ENCODE peak calls at places on chromosomes 7 and 10, in ten cellular contexts. One of them, this sample, is unnamed.
A peak's percentile ranks its signal among the peaks of the same experiment; 100 is the strongest.

GRCh38 chr10:27240212-27240890 is at the start of gene ACBD5:
- DNase-seq in thyroid gland: peak; percentile 93
- DNase-seq in tibial nerve: peak; percentile 78
- DNase-seq in heart left ventricle: peak; percentile 95
- DNase-seq in IMR-90: peak; percentile 72
- DNase-seq in sigmoid colon: peak; percentile 96
- DNase-seq in uterus: peak; percentile 86
- DNase-seq in Peyer's patch: peak; percentile 88
- DNase-seq in esophagus muscularis mucosa: peak; percentile 97
- DNase-seq in endothelial cell of umbilical vein: peak; percentile 84
- DNase-seq in this sample: peak; percentile 90

GRCh38 chr10:22253578-22253882 is 35.7 kb upstream of the EBLN1 start:
- DNase-seq in esophagus muscularis mucosa: no peak
- DNase-seq in endothelial cell of umbilical vein: peak; percentile 6
- DNase-seq in thyroid gland: peak; percentile 29
- DNase-seq in sigmoid colon: no peak
- DNase-seq in uterus: no peak
- DNase-seq in IMR-90: no peak
- DNase-seq in Peyer's patch: peak; percentile 51
- DNase-seq in heart left ventricle: peak; percentile 74
- DNase-seq in tibial nerve: peak; percentile 35
- DNase-seq in this sample: peak; percentile 35

GRCh38 chr10:93958834-93959233 is 34.9 kb upstream of the PLCE1 start:
- DNase-seq in heart left ventricle: no peak
- DNase-seq in endothelial cell of umbilical vein: no peak
- DNase-seq in IMR-90: no peak
- DNase-seq in tibial nerve: no peak
- DNase-seq in uterus: no peak
- DNase-seq in Peyer's patch: no peak
- DNase-seq in esophagus muscularis mucosa: no peak
- DNase-seq in thyroid gland: no peak
- DNase-seq in sigmoid colon: no peak
- DNase-seq in this sample: no peak

GRCh38 chr10:87656431-87657072 is 3.1 kb upstream of the PAPSS2 start:
- DNase-seq in tibial nerve: no peak
- DNase-seq in Peyer's patch: no peak
- DNase-seq in thyroid gland: no peak
- DNase-seq in IMR-90: peak; percentile 52
- DNase-seq in esophagus muscularis mucosa: no peak
- DNase-seq in heart left ventricle: no peak
- DNase-seq in endothelial cell of umbilical vein: peak; percentile 78
- DNase-seq in sigmoid colon: no peak
- DNase-seq in uterus: no peak
- DNase-seq in this sample: no peak

GRCh38 chr10:110868981-110869380 is 2.7 kb upstream of the PDCD4 start:
- DNase-seq in heart left ventricle: no peak
- DNase-seq in sigmoid colon: no peak
- DNase-seq in IMR-90: no peak
- DNase-seq in esophagus muscularis mucosa: no peak
- DNase-seq in uterus: no peak
- DNase-seq in Peyer's patch: peak; percentile 81
- DNase-seq in thyroid gland: no peak
- DNase-seq in tibial nerve: no peak
- DNase-seq in endothelial cell of umbilical vein: no peak
- DNase-seq in this sample: no peak

GRCh38 chr7:16711730-16712129 is 41.8 kb upstream of the TSPAN13 start:
- DNase-seq in endothelial cell of umbilical vein: no peak
- DNase-seq in tibial nerve: no peak
- DNase-seq in esophagus muscularis mucosa: no peak
- DNase-seq in uterus: no peak
- DNase-seq in heart left ventricle: no peak
- DNase-seq in IMR-90: no peak
- DNase-seq in Peyer's patch: no peak
- DNase-seq in thyroid gland: no peak
- DNase-seq in sigmoid colon: no peak
- DNase-seq in this sample: no peak

GRCh38 chr10:17737021-17737965 is 14.7 kb upstream of the TMEM236 start:
- DNase-seq in Peyer's patch: no peak
- DNase-seq in IMR-90: peak; percentile 55
- DNase-seq in esophagus muscularis mucosa: no peak
- DNase-seq in uterus: no peak
- DNase-seq in endothelial cell of umbilical vein: peak; percentile 43
- DNase-seq in thyroid gland: no peak
- DNase-seq in tibial nerve: no peak
- DNase-seq in sigmoid colon: no peak
- DNase-seq in heart left ventricle: peak; percentile 65
- DNase-seq in this sample: no peak

GRCh38 chr7:135920478-135920877 is 56.7 kb downstream of the MTPN start:
- DNase-seq in thyroid gland: no peak
- DNase-seq in uterus: no peak
- DNase-seq in endothelial cell of umbilical vein: no peak
- DNase-seq in tibial nerve: no peak
- DNase-seq in IMR-90: no peak
- DNase-seq in esophagus muscularis mucosa: peak; percentile 70
- DNase-seq in Peyer's patch: no peak
- DNase-seq in heart left ventricle: no peak
- DNase-seq in sigmoid colon: no peak
- DNase-seq in this sample: no peak

GRCh38 chr7:26278769-26279168 is 12.9 kb upstream of the SNX10 start:
- DNase-seq in Peyer's patch: no peak
- DNase-seq in IMR-90: no peak
- DNase-seq in uterus: no peak
- DNase-seq in thyroid gland: no peak
- DNase-seq in heart left ventricle: no peak
- DNase-seq in sigmoid colon: no peak
- DNase-seq in endothelial cell of umbilical vein: no peak
- DNase-seq in tibial nerve: no peak
- DNase-seq in esophagus muscularis mucosa: no peak
- DNase-seq in this sample: no peak

GRCh38 chr7:131244259-131244852 is 83.3 kb upstream of the MKLN1 start:
- DNase-seq in esophagus muscularis mucosa: peak; percentile 53
- DNase-seq in endothelial cell of umbilical vein: peak; percentile 73
- DNase-seq in sigmoid colon: peak; percentile 81
- DNase-seq in Peyer's patch: no peak
- DNase-seq in uterus: peak; percentile 90
- DNase-seq in heart left ventricle: no peak
- DNase-seq in IMR-90: peak; percentile 97
- DNase-seq in thyroid gland: no peak
- DNase-seq in tibial nerve: no peak
- DNase-seq in this sample: peak; percentile 17
- H3K27ac ChIP-seq in esophagus muscularis mucosa: no peak overlapping the region
- H3K27ac ChIP-seq in endothelial cell of umbilical vein: no peak overlapping the region
- H3K27ac ChIP-seq in sigmoid colon: no peak overlapping the region
- H3K27ac ChIP-seq in Peyer's patch: no peak overlapping the region
- H3K27ac ChIP-seq in uterus: peak overlapping the region; percentile 75
- H3K27ac ChIP-seq in heart left ventricle: no peak overlapping the region
- H3K27ac ChIP-seq in IMR-90: peak overlapping the region; percentile 73
- H3K27ac ChIP-seq in thyroid gland: no peak overlapping the region
- H3K27ac ChIP-seq in tibial nerve: no peak overlapping the region
- H3K27ac ChIP-seq in this sample: no peak overlapping the region

DNA sequence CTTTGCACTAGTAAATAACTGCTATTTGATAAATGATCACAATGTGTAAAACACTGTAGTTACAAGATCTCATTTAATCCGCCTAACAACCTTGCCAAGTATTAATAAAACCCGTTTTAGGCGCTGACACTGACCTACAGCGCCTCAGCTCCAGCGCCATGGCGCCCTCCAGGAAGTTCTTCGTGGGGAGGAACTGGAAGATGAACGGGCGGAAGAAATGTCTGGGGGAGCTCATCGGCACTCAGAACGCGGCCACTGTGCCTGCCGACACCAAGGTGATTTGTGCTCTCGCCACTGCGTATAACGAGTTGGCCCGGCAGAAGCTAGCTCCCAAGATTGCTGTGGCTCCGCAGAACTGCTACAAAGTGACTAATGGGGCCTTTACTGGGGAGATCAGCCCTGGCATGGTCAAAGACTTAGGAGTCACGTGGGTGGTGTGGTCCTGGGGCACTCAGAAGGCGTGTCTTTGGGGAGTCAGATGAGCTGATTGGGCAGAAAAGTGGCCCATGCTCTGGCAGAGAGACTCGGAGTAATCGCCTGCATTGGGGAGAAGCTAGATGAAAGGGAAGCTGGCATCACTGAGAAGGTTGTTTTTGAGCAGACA is 1.1 kb upstream of the TNPO3 start:
- DNase-seq in thyroid gland: no peak
- DNase-seq in uterus: no peak
- DNase-seq in Peyer's patch: no peak
- DNase-seq in heart left ventricle: no peak
- DNase-seq in endothelial cell of umbilical vein: no peak
- DNase-seq in sigmoid colon: no peak
- DNase-seq in esophagus muscularis mucosa: no peak
- DNase-seq in IMR-90: no peak
- DNase-seq in tibial nerve: no peak
- DNase-seq in this sample: no peak
- TF ChIP-seq POLR2A in thyroid gland: no peak
- TF ChIP-seq POLR2A in uterus: no peak
- TF ChIP-seq POLR2A in Peyer's patch: no peak
- TF ChIP-seq POLR2A in heart left ventricle: no peak
- TF ChIP-seq POLR2A in endothelial cell of umbilical vein: no peak
- TF ChIP-seq POLR2A in sigmoid colon: no peak
- TF ChIP-seq POLR2A in esophagus muscularis mucosa: no peak
- TF ChIP-seq POLR2A in IMR-90: no peak
- TF ChIP-seq POLR2A in tibial nerve: no peak
- TF ChIP-seq POLR2A in this sample: no peak

DNA sequence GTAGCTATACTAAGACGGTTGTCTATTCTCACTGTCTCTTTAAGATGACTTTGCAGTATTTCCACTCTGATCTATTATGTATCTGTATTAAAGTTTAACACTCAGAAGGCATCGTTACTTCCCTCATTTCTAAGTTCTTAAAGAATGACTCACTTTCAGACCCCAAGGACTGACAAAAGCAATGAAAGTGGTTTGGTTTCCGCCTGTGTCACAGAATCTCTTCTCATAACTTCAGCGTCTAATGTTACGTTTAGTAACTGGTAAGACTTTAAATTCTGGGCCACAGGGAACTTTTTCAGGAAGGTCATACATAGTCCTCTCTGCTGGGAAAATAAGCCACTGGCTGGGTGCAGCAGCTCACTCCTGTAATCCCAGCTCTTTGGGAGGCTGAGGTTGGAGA is 892.0 kb upstream of the AUTS2 start:
- DNase-seq in thyroid gland: no peak
- DNase-seq in uterus: no peak
- DNase-seq in tibial nerve: no peak
- DNase-seq in heart left ventricle: no peak
- DNase-seq in esophagus muscularis mucosa: no peak
- DNase-seq in endothelial cell of umbilical vein: no peak
- DNase-seq in sigmoid colon: no peak
- DNase-seq in Peyer's patch: no peak
- DNase-seq in IMR-90: peak; percentile 91
- DNase-seq in this sample: no peak
- H3K27ac ChIP-seq in thyroid gland: no peak overlapping the region
- H3K27ac ChIP-seq in uterus: no peak overlapping the region
- H3K27ac ChIP-seq in tibial nerve: no peak overlapping the region
- H3K27ac ChIP-seq in heart left ventricle: no peak overlapping the region
- H3K27ac ChIP-seq in esophagus muscularis mucosa: no peak overlapping the region
- H3K27ac ChIP-seq in endothelial cell of umbilical vein: no peak overlapping the region
- H3K27ac ChIP-seq in sigmoid colon: no peak overlapping the region
- H3K27ac ChIP-seq in Peyer's patch: no peak overlapping the region
- H3K27ac ChIP-seq in IMR-90: peak overlapping the region; percentile 77
- H3K27ac ChIP-seq in this sample: no peak overlapping the region

GRCh38 chr7:1503816-1504775 is at the start of gene INTS1:
- DNase-seq in esophagus muscularis mucosa: peak; percentile 97
- DNase-seq in IMR-90: peak; percentile 85
- DNase-seq in endothelial cell of umbilical vein: peak; percentile 85
- DNase-seq in heart left ventricle: peak; percentile 94
- DNase-seq in tibial nerve: peak; percentile 85
- DNase-seq in sigmoid colon: peak; percentile 94
- DNase-seq in uterus: peak; percentile 88
- DNase-seq in Peyer's patch: peak; percentile 90
- DNase-seq in thyroid gland: peak; percentile 96
- DNase-seq in this sample: peak; percentile 94
- TF ChIP-seq POLR2A in esophagus muscularis mucosa: no peak
- TF ChIP-seq POLR2A in IMR-90: peak; percentile 81
- TF ChIP-seq POLR2A in endothelial cell of umbilical vein: peak; percentile 81
- TF ChIP-seq POLR2A in heart left ventricle: no peak
- TF ChIP-seq POLR2A in tibial nerve: peak; percentile 40
- TF ChIP-seq POLR2A in sigmoid colon: peak; percentile 36
- TF ChIP-seq POLR2A in uterus: peak; percentile 51
- TF ChIP-seq POLR2A in Peyer's patch: peak; percentile 51
- TF ChIP-seq POLR2A in thyroid gland: peak; percentile 57
- TF ChIP-seq POLR2A in this sample: peak; percentile 71

DNA sequence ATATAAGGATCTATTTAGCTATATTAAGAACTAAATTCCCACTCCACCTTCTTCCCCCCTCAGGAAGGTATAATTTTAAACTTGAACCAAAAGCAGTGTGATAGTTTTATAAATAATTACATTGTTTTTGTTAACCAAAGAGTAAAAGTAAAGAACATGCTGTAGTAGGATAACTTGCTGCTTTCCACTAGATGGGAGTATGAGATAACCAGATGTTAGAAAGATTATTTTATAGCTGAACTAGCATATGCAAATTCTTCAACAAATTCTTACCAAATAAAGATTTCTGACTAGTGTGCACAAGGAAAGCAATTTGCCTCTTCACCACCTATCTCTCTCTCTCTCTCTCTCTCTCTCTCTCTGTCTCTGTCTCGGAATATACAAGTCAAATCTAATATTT is 31.8 kb downstream of the TES start:
- DNase-seq in sigmoid colon: no peak
- DNase-seq in Peyer's patch: no peak
- DNase-seq in esophagus muscularis mucosa: no peak
- DNase-seq in IMR-90: peak; percentile 51
- DNase-seq in endothelial cell of umbilical vein: no peak
- DNase-seq in tibial nerve: no peak
- DNase-seq in heart left ventricle: no peak
- DNase-seq in thyroid gland: no peak
- DNase-seq in uterus: no peak
- DNase-seq in this sample: no peak
- H3K27ac ChIP-seq in sigmoid colon: peak overlapping the region; percentile 45
- H3K27ac ChIP-seq in Peyer's patch: no peak overlapping the region
- H3K27ac ChIP-seq in esophagus muscularis mucosa: peak overlapping the region; percentile 39
- H3K27ac ChIP-seq in IMR-90: no peak overlapping the region
- H3K27ac ChIP-seq in endothelial cell of umbilical vein: no peak overlapping the region
- H3K27ac ChIP-seq in tibial nerve: no peak overlapping the region
- H3K27ac ChIP-seq in heart left ventricle: no peak overlapping the region
- H3K27ac ChIP-seq in thyroid gland: no peak overlapping the region
- H3K27ac ChIP-seq in uterus: peak overlapping the region; percentile 84
- H3K27ac ChIP-seq in this sample: peak overlapping the region; percentile 96

DNA sequence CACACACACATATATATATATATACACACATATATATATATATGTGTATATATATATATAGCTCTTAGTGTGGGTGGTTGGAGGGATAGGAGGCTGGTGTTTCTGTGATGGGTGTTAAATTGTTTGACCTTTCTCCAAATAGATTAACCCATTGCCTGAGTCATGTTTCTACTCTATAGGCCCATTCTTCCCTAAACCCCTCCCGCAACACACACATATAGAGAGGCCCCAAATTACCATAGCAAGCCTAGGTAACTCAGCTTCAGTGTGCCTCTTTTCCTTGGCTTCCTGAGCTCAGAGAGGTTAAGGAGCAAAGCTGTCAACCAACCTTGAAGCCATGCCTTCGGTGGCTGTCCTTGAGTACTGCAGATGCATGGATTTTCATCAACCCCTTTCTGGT is 98.7 kb upstream of the ADO start:
- DNase-seq in sigmoid colon: no peak
- DNase-seq in endothelial cell of umbilical vein: no peak
- DNase-seq in Peyer's patch: no peak
- DNase-seq in uterus: no peak
- DNase-seq in esophagus muscularis mucosa: no peak
- DNase-seq in IMR-90: no peak
- DNase-seq in tibial nerve: no peak
- DNase-seq in heart left ventricle: no peak
- DNase-seq in thyroid gland: no peak
- DNase-seq in this sample: no peak
- TF ChIP-seq POLR2A in sigmoid colon: no peak
- TF ChIP-seq POLR2A in endothelial cell of umbilical vein: no peak
- TF ChIP-seq POLR2A in Peyer's patch: no peak
- TF ChIP-seq POLR2A in uterus: no peak
- TF ChIP-seq POLR2A in esophagus muscularis mucosa: no peak
- TF ChIP-seq POLR2A in IMR-90: no peak
- TF ChIP-seq POLR2A in tibial nerve: no peak
- TF ChIP-seq POLR2A in heart left ventricle: no peak
- TF ChIP-seq POLR2A in thyroid gland: no peak
- TF ChIP-seq POLR2A in this sample: no peak

GRCh38 chr7:95586951-95587301 is 9.4 kb downstream of the PDK4 start:
- DNase-seq in heart left ventricle: no peak
- DNase-seq in esophagus muscularis mucosa: no peak
- DNase-seq in tibial nerve: no peak
- DNase-seq in IMR-90: no peak
- DNase-seq in uterus: no peak
- DNase-seq in sigmoid colon: no peak
- DNase-seq in endothelial cell of umbilical vein: no peak
- DNase-seq in thyroid gland: no peak
- DNase-seq in Peyer's patch: no peak
- DNase-seq in this sample: no peak
- H3K27ac ChIP-seq in heart left ventricle: no peak overlapping the region
- H3K27ac ChIP-seq in esophagus muscularis mucosa: peak overlapping the region; percentile 62
- H3K27ac ChIP-seq in tibial nerve: peak overlapping the region; percentile 98
- H3K27ac ChIP-seq in IMR-90: no peak overlapping the region
- H3K27ac ChIP-seq in uterus: peak overlapping the region; percentile 10
- H3K27ac ChIP-seq in sigmoid colon: peak overlapping the region; percentile 50
- H3K27ac ChIP-seq in endothelial cell of umbilical vein: no peak overlapping the region
- H3K27ac ChIP-seq in thyroid gland: peak overlapping the region; percentile 39
- H3K27ac ChIP-seq in Peyer's patch: no peak overlapping the region
- H3K27ac ChIP-seq in this sample: peak overlapping the region; percentile 20

This sample was measured in transverse colon.